ENCODE peak calls at places on chromosome 17, in four cellular contexts. B is prostate gland, L is H9, D is PC-9. T is an unnamed sample.

GRCh38 chr17:38898812-38899348 is 26.5 kb upstream of the LASP1NB start:
- DNase-seq in D (no peak), L (no peak), B (no peak), T (peak; percentile 87)

GRCh38 chr17:16878547-16879100 is 93.3 kb downstream of the TNFRSF13B start:
- DNase-seq in D (no peak), B (no peak), L (peak; percentile 19), T (no peak)

GRCh38 chr17:51848451-51848850 is 310.1 kb downstream of the CA10 start:
- DNase-seq in D (no peak), B (no peak), L (no peak), T (no peak)

GRCh38 chr17:66829386-66829864 is 5.5 kb upstream of the CACNG5 start:
- DNase-seq in L (peak; percentile 89), D (peak; percentile 40), B (peak; percentile 17), T (peak; percentile 20)

GRCh38 chr17:80262775-80263244 is 2.2 kb downstream of the RNF213 start:
- DNase-seq in D (no peak), L (no peak), B (no peak), T (no peak)

GRCh38 chr17:6521636-6522035 is 34.7 kb downstream of the PITPNM3 start:
- DNase-seq in L (peak; percentile 4), D (no peak), B (no peak), T (no peak)

GRCh38 chr17:49984776-49985175 is 10.2 kb downstream of the DLX3 start:
- DNase-seq in L (no peak), B (no peak), D (no peak), T (no peak)

GRCh38 chr17:7478276-7479138 is 924 bp downstream of the ZBTB4 start:
- DNase-seq in D (peak; percentile 45), B (peak; percentile 42), L (no peak), T (peak; percentile 51)

GRCh38 chr17:68182016-68182315 is 65.9 kb upstream of the AMZ2 start:
- DNase-seq in B (no peak), D (no peak), L (no peak), T (no peak)

GRCh38 chr17:64502021-64502420 is 4.1 kb downstream of the DDX5 start:
- DNase-seq in B (no peak), D (no peak), L (no peak), T (no peak)

GRCh38 chr17:3964203-3965122 is at the start of gene ATP2A3:
- DNase-seq in D (peak; percentile 38), L (no peak), B (no peak), T (peak; percentile 64)

GRCh38 chr17:55453836-55454557 is 32.4 kb upstream of the MMD start:
- DNase-seq in D (no peak), L (no peak), B (no peak), T (no peak)

GRCh38 chr17:15941781-15942180 is 3.1 kb upstream of the ADORA2B start:
- DNase-seq in B (no peak), D (peak; percentile 29), L (no peak), T (no peak)

GRCh38 chr17:35536664-35537160 is 766 bp downstream of the SLFN12L start:
- DNase-seq in D (no peak), L (no peak), B (no peak), T (no peak)

GRCh38 chr17:28317965-28318758 is 838 bp upstream of the TMEM97 start:
- DNase-seq in B (no peak), D (no peak), L (peak; percentile 54), T (no peak)

GRCh38 chr17:28318759-28319660 is at the start of gene TMEM97:
- DNase-seq in L (peak; percentile 98), B (peak; percentile 96), D (peak; percentile 93), T (peak; percentile 98)

GRCh38 chr17:28324272-28324745 is 5.3 kb downstream of the TMEM97 start:
- DNase-seq in B (no peak), L (peak; percentile 5), D (no peak), T (no peak)

GRCh38 chr17:28317099-28317964 is 1.7 kb upstream of the TMEM97 start:
- DNase-seq in D (no peak), B (no peak), L (no peak), T (no peak)

DNA sequence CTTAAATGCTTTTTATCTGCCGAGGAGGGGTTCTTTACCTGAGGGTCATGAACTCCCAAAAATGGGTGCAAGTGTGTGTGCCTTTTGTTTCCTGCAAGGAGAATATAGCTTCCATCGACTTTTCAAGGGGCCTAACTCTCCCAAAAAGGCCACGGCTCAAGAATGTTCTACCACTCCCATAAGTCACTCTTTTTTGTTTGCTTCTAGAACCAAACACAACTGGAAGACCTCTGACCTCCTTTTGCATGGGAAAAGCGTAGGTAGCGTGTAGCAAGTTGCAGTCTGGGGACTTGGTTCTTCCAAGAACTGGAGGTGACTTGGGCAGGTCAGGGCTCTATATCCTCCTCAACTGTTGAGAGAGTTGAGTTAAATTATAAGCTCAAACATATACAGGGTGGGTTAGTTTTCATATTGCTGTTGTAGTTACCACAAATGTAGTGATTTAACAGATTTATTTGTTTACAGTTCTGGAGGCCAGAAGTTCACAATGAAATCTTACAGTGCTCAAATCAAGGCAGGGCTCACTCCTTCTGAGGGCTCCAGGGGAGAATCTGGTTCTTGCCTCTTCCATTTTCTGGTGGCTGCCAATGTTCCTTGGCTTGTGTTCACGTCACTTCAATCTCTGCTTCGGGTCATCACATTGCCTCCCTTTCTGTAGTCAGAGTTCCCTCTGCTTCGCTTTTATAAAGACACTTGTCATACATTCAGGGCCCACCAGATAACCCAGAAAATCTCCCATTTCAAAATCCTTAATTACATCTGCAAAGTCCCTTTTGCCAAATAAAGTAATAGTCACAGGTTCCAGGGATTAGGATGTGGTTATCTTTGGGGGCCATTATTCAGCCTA is 1.4 kb downstream of the TMEM97 start:
- DNase-seq in B (no peak), D (no peak), L (no peak), T (no peak)
- H3K27ac ChIP-seq in B (no peak overlapping the region), D (no peak overlapping the region), L (no peak overlapping the region), T (no peak overlapping the region)

GRCh38 chr17:29663155-29663554 is 40.4 kb upstream of the CORO6 start:
- DNase-seq in L (peak; percentile 42), B (no peak), D (peak; percentile 30), T (no peak)

GRCh38 chr17:29661220-29661619 is 38.5 kb upstream of the CORO6 start:
- DNase-seq in B (no peak), L (no peak), D (no peak), T (no peak)

GRCh38 chr17:29665480-29665807 is 42.7 kb upstream of the CORO6 start:
- DNase-seq in B (no peak), L (no peak), D (no peak), T (no peak)

GRCh38 chr17:29667969-29668368 is 45.3 kb upstream of the CORO6 start:
- DNase-seq in D (no peak), L (no peak), B (no peak), T (no peak)

DNA sequence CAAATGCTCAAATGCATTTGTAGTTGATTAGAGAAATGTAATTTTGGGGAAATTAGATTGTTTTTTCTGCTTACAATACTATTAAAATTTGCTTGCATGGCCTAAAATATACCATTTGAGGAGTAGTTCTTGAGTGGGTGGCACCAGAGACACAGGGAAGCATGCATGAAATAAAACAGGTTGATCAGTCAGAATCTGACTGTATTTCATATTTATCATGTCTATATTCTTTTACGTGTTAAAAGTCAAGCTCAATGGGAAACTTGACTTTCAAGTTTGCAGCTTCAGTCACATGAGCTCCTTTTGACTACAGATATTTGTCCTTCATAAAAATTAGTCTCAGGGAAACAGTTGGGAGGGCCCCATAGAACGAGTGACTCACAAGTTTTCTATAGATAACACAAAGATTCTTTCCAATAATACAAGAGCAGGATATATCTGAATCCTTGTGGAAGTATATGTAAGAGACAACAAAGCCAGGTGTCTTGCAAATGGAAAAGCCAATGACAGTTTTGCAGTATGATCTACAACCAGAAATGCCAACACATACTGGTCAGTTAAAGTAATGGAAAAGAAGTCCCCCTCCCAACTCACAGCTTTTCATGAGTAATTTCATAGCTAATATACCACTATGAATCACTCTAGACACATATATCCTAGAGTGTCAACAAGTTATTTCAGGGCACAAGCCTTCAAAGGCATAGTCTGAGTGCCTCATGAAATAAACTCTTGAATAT is 42.2 kb upstream of the CORO6 start:
- DNase-seq in D (peak; percentile 15), L (no peak), B (no peak), T (peak; percentile 30)
- H3K4me1 ChIP-seq in D (peaks cover 51% of the 10 kb centered on the region), L (no peaks in the 10 kb centered on the region), B (no peaks in the 10 kb centered on the region), T (peaks cover 3% of the 10 kb centered on the region)

GRCh38 chr17:57890857-57891232 is 41.0 kb upstream of the MRPS23 start:
- DNase-seq in D (no peak), B (no peak), L (no peak), T (no peak)
- H3K27ac ChIP-seq in D (no peak overlapping the region), B (peak overlapping the region; percentile 87), L (no peak overlapping the region), T (peak overlapping the region; percentile 58)

GRCh38 chr17:45288825-45289224 is 26.9 kb upstream of the SPATA32 start:
- DNase-seq in L (no peak), B (peak; percentile 68), D (no peak), T (peak; percentile 45)
- H3K4me1 ChIP-seq in L (no peaks in the 10 kb centered on the region), B (peaks cover 18% of the 10 kb centered on the region), D (peaks cover 17% of the 10 kb centered on the region), T (peaks cover 29% of the 10 kb centered on the region)

GRCh38 chr17:77408284-77408683 is 267.5 kb downstream of the SEC14L1 start:
- DNase-seq in L (no peak), D (no peak), B (no peak), T (no peak)
- H3K27ac ChIP-seq in L (no peak overlapping the region), D (no peak overlapping the region), B (peak overlapping the region; percentile 78), T (no peak overlapping the region)

GRCh38 chr17:81813861-81814683 is 10.1 kb downstream of the GCGR start:
- DNase-seq in B (no peak), L (no peak), D (no peak), T (no peak)
- H3K4me1 ChIP-seq in B (no peaks in the 10 kb centered on the region), L (no peaks in the 10 kb centered on the region), D (no peaks in the 10 kb centered on the region), T (no peaks in the 10 kb centered on the region)

GRCh38 chr17:47707056-47707791 is 13.3 kb downstream of the TBKBP1 start:
- DNase-seq in D (no peak), B (no peak), L (no peak), T (no peak)
- H3K27ac ChIP-seq in D (no peak overlapping the region), B (no peak overlapping the region), L (no peak overlapping the region), T (no peak overlapping the region)

DNA sequence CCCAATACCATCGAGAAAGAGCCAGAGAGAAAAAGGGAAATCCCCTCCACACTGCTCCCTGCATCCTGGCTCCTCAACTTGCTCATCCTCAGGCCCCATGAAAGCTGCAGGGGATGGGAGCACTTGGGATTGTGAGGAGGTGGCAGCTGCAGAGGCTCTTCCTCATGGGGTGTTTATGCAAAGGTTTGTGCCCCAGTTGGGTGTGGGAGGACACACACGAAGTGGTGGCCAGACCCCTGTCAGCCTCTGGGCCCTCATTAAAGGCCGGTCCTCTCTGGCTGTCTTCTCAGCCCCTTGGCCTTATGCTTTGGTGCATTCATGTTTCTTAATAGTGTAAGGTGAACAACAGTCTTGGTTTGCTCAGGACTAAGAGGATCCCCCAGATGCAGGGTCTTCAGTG is 377.5 kb upstream of the TNRC6C start:
- DNase-seq in L (no peak), D (no peak), B (no peak), T (no peak)
- H3K4me1 ChIP-seq in L (no peaks in the 10 kb centered on the region), D (no peaks in the 10 kb centered on the region), B (no peaks in the 10 kb centered on the region), T (no peaks in the 10 kb centered on the region)

T was measured in small intestine.